ENCODE peak calls at places on chromosomes 11 and 22, in six cellular contexts. Y, H, L, C, J and K are unnamed samples.

GRCh38 chr11:126433244-126433846 is 77.9 kb downstream of the ST3GAL4 start:
- DNase-seq in C (no peak), Y (no peak), H (no peak), J (no peak), L (no peak), K (no peak)

GRCh38 chr11:88418508-88418907 is 81.0 kb upstream of the CTSC start:
- DNase-seq in C (no peak), H (no peak), Y (no peak), L (no peak), J (no peak), K (no peak)

GRCh38 chr11:104609297-104609696 is 289.0 kb downstream of the CASP12 start:
- DNase-seq in L (no peak), J (no peak), C (peak; percentile 86), Y (peak; percentile 62), H (peak; percentile 75), K (peak; percentile 80)

GRCh38 chr11:128604723-128605122 is 17.4 kb upstream of the ETS1 start:
- DNase-seq in J (no peak), H (no peak), L (no peak), C (no peak), Y (no peak), K (no peak)

GRCh38 chr22:42758929-42759629 is 38.4 kb upstream of the A4GALT start:
- DNase-seq in C (peak; percentile 78), H (peak; percentile 86), L (no peak), J (no peak), Y (no peak), K (peak; percentile 22)

GRCh38 chr22:24427500-24428164 is at the start of gene ADORA2A:
- DNase-seq in J (no peak), L (peak; percentile 96), C (no peak), H (no peak), Y (peak; percentile 88), K (no peak)

GRCh38 chr11:111905391-111905790 is 6.2 kb downstream of the CRYAB start:
- DNase-seq in C (no peak), L (no peak), H (peak; percentile 22), J (no peak), Y (no peak), K (peak; percentile 67)

GRCh38 chr11:114953039-114953438 is 274.7 kb downstream of the NXPE2 start:
- DNase-seq in Y (no peak), L (no peak), C (no peak), J (no peak), H (no peak), K (no peak)

GRCh38 chr11:6427516-6427915 is 8.6 kb upstream of the APBB1 start:
- DNase-seq in Y (no peak), H (no peak), J (no peak), C (no peak), L (no peak), K (no peak)

GRCh38 chr11:1041471-1041870 is 5.0 kb upstream of the MUC6 start:
- DNase-seq in Y (no peak), C (no peak), H (no peak), L (no peak), J (no peak), K (no peak)

GRCh38 chr11:128361451-128362020 is 225.8 kb downstream of the ETS1 start:
- DNase-seq in L (peak; percentile 52), Y (peak; percentile 58), C (peak; percentile 87), J (no peak), H (peak; percentile 92), K (peak; percentile 27)

GRCh38 chr11:45857834-45858492 is 10.7 kb downstream of the CRY2 start:
- DNase-seq in J (peak; percentile 51), Y (no peak), C (peak; percentile 82), L (no peak), H (peak; percentile 84), K (peak; percentile 94)

GRCh38 chr11:120336641-120337132 is 474 bp downstream of the ARHGEF12 start:
- DNase-seq in J (peak; percentile 53), Y (no peak), L (peak; percentile 62), C (peak; percentile 34), H (peak; percentile 20), K (no peak)

GRCh38 chr22:20155330-20156041 is 4.6 kb upstream of the CCDC188 start:
- DNase-seq in J (peak; percentile 58), C (no peak), L (no peak), Y (peak; percentile 16), H (no peak), K (peak; percentile 64)

GRCh38 chr11:102223859-102224258 is 93.4 kb upstream of the BIRC3 start:
- DNase-seq in L (no peak), J (no peak), C (peak; percentile 59), Y (no peak), H (peak; percentile 42), K (peak; percentile 91)

GRCh38 chr11:70255717-70256116 is 14.8 kb upstream of the PPFIA1 start:
- DNase-seq in Y (no peak), H (no peak), L (no peak), J (no peak), C (no peak), K (no peak)

GRCh38 chr22:48640890-48641771 is 1186.5 kb downstream of the BRD1 start:
- DNase-seq in J (no peak), Y (no peak), L (no peak), C (no peak), H (no peak), K (no peak)

GRCh38 chr11:79081441-79082124 is 359.2 kb downstream of the TENM4 start:
- DNase-seq in L (no peak), H (peak; percentile 76), C (no peak), J (no peak), Y (no peak), K (no peak)

GRCh38 chr22:30425616-30426394 is at the start of gene MTFP1:
- DNase-seq in J (peak; percentile 53), C (peak; percentile 63), L (peak; percentile 81), H (peak; percentile 62), Y (peak; percentile 65), K (peak; percentile 79)

GRCh38 chr11:14789879-14790484 is 102.0 kb downstream of the CYP2R1 start:
- DNase-seq in H (peak; percentile 28), J (no peak), Y (peak; percentile 16), C (peak; percentile 51), L (no peak), K (peak; percentile 61)

GRCh38 chr22:41480397-41480735 is 11.4 kb downstream of the ACO2 start:
- DNase-seq in L (no peak), J (no peak), Y (no peak), C (peak; percentile 86), H (peak; percentile 92), K (peak; percentile 80)

GRCh38 chr11:57639321-57640067 is 10.2 kb downstream of the YPEL4 start:
- DNase-seq in C (peak; percentile 71), J (no peak), Y (no peak), H (peak; percentile 57), L (no peak), K (peak; percentile 40)

GRCh38 chr11:68998390-68998911 is 14.6 kb downstream of the MRGPRF start:
- DNase-seq in Y (no peak), C (peak; percentile 69), L (peak; percentile 43), H (peak; percentile 12), J (no peak), K (no peak)

GRCh38 chr11:18771266-18772035 is 20.1 kb downstream of the PTPN5 start:
- DNase-seq in H (no peak), C (no peak), L (no peak), J (no peak), Y (no peak), K (no peak)

GRCh38 chr11:84518601-84519183 is 1108.5 kb downstream of the DLG2 start:
- DNase-seq in J (no peak), Y (no peak), H (no peak), C (no peak), L (no peak), K (no peak)

GRCh38 chr11:111949519-111950426 is 12.6 kb downstream of the DIXDC1 start:
- DNase-seq in J (no peak), C (no peak), H (no peak), Y (no peak), L (no peak), K (no peak)

GRCh38 chr11:45042560-45042959 is 91.9 kb upstream of the TP53I11 start:
- DNase-seq in L (no peak), C (no peak), H (no peak), Y (no peak), J (no peak), K (peak; percentile 44)

GRCh38 chr11:99423435-99423983 is 402.8 kb downstream of the CNTN5 start:
- DNase-seq in Y (no peak), H (no peak), L (no peak), J (no peak), C (no peak), K (no peak)

GRCh38 chr11:99422581-99423434 is 402.1 kb downstream of the CNTN5 start:
- DNase-seq in C (peak; percentile 11), L (no peak), H (peak; percentile 1), J (no peak), Y (no peak), K (peak; percentile 2)

GRCh38 chr11:99418927-99419707 is 398.4 kb downstream of the CNTN5 start:
- DNase-seq in L (no peak), J (no peak), H (no peak), Y (no peak), C (no peak), K (no peak)

GRCh38 chr11:99424313-99425084 is 403.8 kb downstream of the CNTN5 start:
- DNase-seq in H (no peak), C (no peak), Y (no peak), L (no peak), J (peak; percentile 79), K (no peak)

GRCh38 chr11:99419991-99420390 is 399.2 kb downstream of the CNTN5 start:
- DNase-seq in J (no peak), Y (no peak), C (no peak), H (no peak), L (no peak), K (no peak)
- H3K4me3 ChIP-seq in J (no peak overlapping the region), Y (no peak overlapping the region), C (no peak overlapping the region), H (no peak overlapping the region), L (no peak overlapping the region), K (no peak overlapping the region)

GRCh38 chr11:3046190-3046589 is 11.0 kb downstream of the CARS1 start:
- DNase-seq in J (no peak), C (no peak), L (no peak), H (no peak), Y (no peak), K (no peak)
- H3K36me3 ChIP-seq in J (peaks cover 13% of the 10 kb centered on the region), C (peaks cover 20% of the 10 kb centered on the region), L (no peaks in the 10 kb centered on the region), H (peaks cover 33% of the 10 kb centered on the region), Y (peaks cover 18% of the 10 kb centered on the region), K (peaks cover 38% of the 10 kb centered on the region)

DNA sequence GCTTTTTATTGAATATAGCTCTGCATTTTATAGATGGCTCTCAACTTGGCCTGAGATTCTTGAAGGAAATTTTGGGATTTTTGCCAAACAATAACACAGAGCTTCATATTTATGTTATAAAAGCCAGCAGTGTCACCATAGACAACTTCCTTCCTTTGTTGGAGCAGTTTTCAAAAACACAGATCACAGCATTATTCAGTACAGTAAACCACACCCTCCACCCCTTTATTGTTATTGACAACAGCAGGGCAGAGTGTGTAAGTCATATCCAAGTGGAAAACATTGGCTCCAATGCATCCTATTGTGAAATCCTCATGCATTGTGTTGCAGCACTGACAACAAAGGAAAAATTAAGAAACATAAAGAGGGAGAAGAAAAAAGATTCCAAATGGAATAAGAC is 62.6 kb upstream of the PRSS23 start:
- DNase-seq in J (no peak), Y (no peak), C (peak; percentile 78), L (no peak), H (peak; percentile 49), K (peak; percentile 81)
- H3K4me1 ChIP-seq in J (peaks cover 31% of the 10 kb centered on the region), Y (no peaks in the 10 kb centered on the region), C (peaks cover 63% of the 10 kb centered on the region), L (no peaks in the 10 kb centered on the region), H (peaks cover 35% of the 10 kb centered on the region), K (peaks cover 74% of the 10 kb centered on the region)

DNA sequence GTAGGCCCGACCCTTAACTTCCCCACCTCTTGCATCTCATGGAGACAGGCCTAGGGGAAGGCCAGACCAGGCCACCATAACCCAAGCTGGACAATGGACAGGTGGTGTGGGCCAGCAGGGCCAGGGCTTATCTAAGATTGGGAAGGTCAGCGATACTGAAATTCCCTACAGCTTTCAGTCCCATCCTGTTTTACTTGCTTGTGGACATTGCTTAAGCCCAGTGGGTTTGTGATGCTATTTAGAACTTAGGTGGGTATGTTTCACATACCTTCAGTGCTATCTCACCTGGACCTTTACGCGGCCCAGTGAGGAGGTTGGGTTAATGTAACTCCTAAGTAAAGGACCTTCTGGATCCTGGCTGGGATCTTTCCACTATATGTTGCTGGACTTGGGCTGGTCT is 1.7 kb downstream of the FADS2 start:
- DNase-seq in L (no peak), C (no peak), H (no peak), Y (no peak), J (no peak), K (no peak)
- H3K4me3 ChIP-seq in L (no peak overlapping the region), C (peak overlapping the region; percentile 86), H (no peak overlapping the region), Y (no peak overlapping the region), J (peak overlapping the region; percentile 73), K (peak overlapping the region; percentile 95)